ENCODE peak calls at places on chromosome 19, in ten cellular contexts. One of them, this sample, is unnamed.

GRCh38 chr19:29737461-29738000 is 22.5 kb upstream of the C19orf12 start:
- DNase-seq in K562: no peak
- DNase-seq in transverse colon: no peak
- DNase-seq in stomach: no peak
- DNase-seq in spleen: no peak
- DNase-seq in Panc1: no peak
- DNase-seq in GM23338: no peak
- DNase-seq in suprapubic skin: no peak
- DNase-seq in prostate gland: no peak
- DNase-seq in GM12878: no peak
- DNase-seq in this sample: no peak

GRCh38 chr19:14073925-14074838 is 1.6 kb downstream of the MISP3 start:
- DNase-seq in suprapubic skin: no peak
- DNase-seq in transverse colon: peak; percentile 78
- DNase-seq in stomach: peak; percentile 66
- DNase-seq in K562: peak; percentile 38
- DNase-seq in Panc1: no peak
- DNase-seq in prostate gland: peak; percentile 42
- DNase-seq in spleen: peak; percentile 84
- DNase-seq in GM12878: no peak
- DNase-seq in GM23338: no peak
- DNase-seq in this sample: peak; percentile 77

GRCh38 chr19:34828156-34828555 is 55.1 kb upstream of the ZNF599 start:
- DNase-seq in transverse colon: no peak
- DNase-seq in prostate gland: no peak
- DNase-seq in GM23338: no peak
- DNase-seq in spleen: no peak
- DNase-seq in GM12878: no peak
- DNase-seq in Panc1: no peak
- DNase-seq in K562: no peak
- DNase-seq in stomach: no peak
- DNase-seq in suprapubic skin: no peak
- DNase-seq in this sample: no peak

GRCh38 chr19:56162258-56162657 is 13.6 kb upstream of the GALP start:
- DNase-seq in stomach: no peak
- DNase-seq in K562: no peak
- DNase-seq in GM12878: no peak
- DNase-seq in suprapubic skin: no peak
- DNase-seq in spleen: no peak
- DNase-seq in prostate gland: no peak
- DNase-seq in GM23338: no peak
- DNase-seq in transverse colon: no peak
- DNase-seq in Panc1: no peak
- DNase-seq in this sample: no peak

GRCh38 chr19:30228726-30229523 is 143.3 kb upstream of the ZNF536 start:
- DNase-seq in stomach: no peak
- DNase-seq in spleen: no peak
- DNase-seq in suprapubic skin: no peak
- DNase-seq in K562: no peak
- DNase-seq in Panc1: no peak
- DNase-seq in GM12878: no peak
- DNase-seq in transverse colon: no peak
- DNase-seq in prostate gland: no peak
- DNase-seq in GM23338: peak; percentile 35
- DNase-seq in this sample: peak; percentile 44

GRCh38 chr19:8663920-8664670 is 33.7 kb downstream of the NFILZ start:
- DNase-seq in suprapubic skin: no peak
- DNase-seq in GM23338: peak; percentile 53
- DNase-seq in stomach: no peak
- DNase-seq in GM12878: no peak
- DNase-seq in transverse colon: no peak
- DNase-seq in Panc1: no peak
- DNase-seq in spleen: no peak
- DNase-seq in prostate gland: no peak
- DNase-seq in K562: peak; percentile 49
- DNase-seq in this sample: no peak

GRCh38 chr19:53034948-53035675 is 9.4 kb upstream of the ERVV-2 start:
- DNase-seq in transverse colon: no peak
- DNase-seq in K562: no peak
- DNase-seq in GM23338: no peak
- DNase-seq in spleen: no peak
- DNase-seq in suprapubic skin: no peak
- DNase-seq in GM12878: no peak
- DNase-seq in prostate gland: no peak
- DNase-seq in Panc1: no peak
- DNase-seq in stomach: no peak
- DNase-seq in this sample: no peak

GRCh38 chr19:33690461-33691427 is 69.0 kb downstream of the CHST8 start:
- DNase-seq in spleen: peak; percentile 59
- DNase-seq in prostate gland: no peak
- DNase-seq in K562: no peak
- DNase-seq in suprapubic skin: peak; percentile 62
- DNase-seq in Panc1: no peak
- DNase-seq in GM12878: no peak
- DNase-seq in stomach: no peak
- DNase-seq in transverse colon: no peak
- DNase-seq in GM23338: no peak
- DNase-seq in this sample: no peak

GRCh38 chr19:45347570-45348366 is 7.2 kb downstream of the KLC3 start:
- DNase-seq in spleen: no peak
- DNase-seq in Panc1: no peak
- DNase-seq in GM23338: no peak
- DNase-seq in stomach: no peak
- DNase-seq in suprapubic skin: no peak
- DNase-seq in prostate gland: no peak
- DNase-seq in GM12878: no peak
- DNase-seq in K562: no peak
- DNase-seq in transverse colon: no peak
- DNase-seq in this sample: no peak

GRCh38 chr19:44303976-44304568 is 753 bp downstream of the ZNF235 start:
- DNase-seq in K562: peak; percentile 16
- DNase-seq in spleen: no peak
- DNase-seq in GM23338: peak; percentile 17
- DNase-seq in suprapubic skin: no peak
- DNase-seq in transverse colon: peak; percentile 12
- DNase-seq in Panc1: no peak
- DNase-seq in GM12878: no peak
- DNase-seq in stomach: no peak
- DNase-seq in prostate gland: peak; percentile 5
- DNase-seq in this sample: no peak

GRCh38 chr19:7618366-7618765 is 11.0 kb downstream of the XAB2 start:
- DNase-seq in transverse colon: no peak
- DNase-seq in prostate gland: peak; percentile 61
- DNase-seq in stomach: peak; percentile 69
- DNase-seq in spleen: no peak
- DNase-seq in GM12878: no peak
- DNase-seq in GM23338: no peak
- DNase-seq in suprapubic skin: no peak
- DNase-seq in K562: no peak
- DNase-seq in Panc1: no peak
- DNase-seq in this sample: no peak

GRCh38 chr19:1360818-1361461 is 22.8 kb upstream of the NDUFS7 start:
- DNase-seq in GM23338: no peak
- DNase-seq in suprapubic skin: no peak
- DNase-seq in Panc1: no peak
- DNase-seq in transverse colon: peak; percentile 35
- DNase-seq in prostate gland: no peak
- DNase-seq in stomach: no peak
- DNase-seq in GM12878: no peak
- DNase-seq in K562: no peak
- DNase-seq in spleen: no peak
- DNase-seq in this sample: peak; percentile 86

GRCh38 chr19:53647792-53648191 is 16.0 kb downstream of the DPRX start:
- DNase-seq in GM12878: no peak
- DNase-seq in suprapubic skin: no peak
- DNase-seq in stomach: no peak
- DNase-seq in K562: no peak
- DNase-seq in prostate gland: no peak
- DNase-seq in GM23338: no peak
- DNase-seq in transverse colon: no peak
- DNase-seq in Panc1: no peak
- DNase-seq in spleen: no peak
- DNase-seq in this sample: no peak

GRCh38 chr19:30085394-30085793 is 143.4 kb downstream of the URI1 start:
- DNase-seq in GM12878: no peak
- DNase-seq in suprapubic skin: no peak
- DNase-seq in spleen: peak; percentile 46
- DNase-seq in transverse colon: no peak
- DNase-seq in Panc1: no peak
- DNase-seq in prostate gland: no peak
- DNase-seq in K562: peak; percentile 23
- DNase-seq in GM23338: peak; percentile 74
- DNase-seq in stomach: no peak
- DNase-seq in this sample: no peak

GRCh38 chr19:31261019-31261595 is 88.1 kb downstream of the TSHZ3 start:
- DNase-seq in spleen: no peak
- DNase-seq in prostate gland: no peak
- DNase-seq in stomach: peak; percentile 2
- DNase-seq in GM23338: no peak
- DNase-seq in suprapubic skin: no peak
- DNase-seq in Panc1: no peak
- DNase-seq in GM12878: no peak
- DNase-seq in transverse colon: no peak
- DNase-seq in K562: no peak
- DNase-seq in this sample: no peak

GRCh38 chr19:37506387-37507166 is at the start of gene ZNF793:
- DNase-seq in stomach: peak; percentile 75
- DNase-seq in GM12878: no peak
- DNase-seq in GM23338: peak; percentile 93
- DNase-seq in suprapubic skin: peak; percentile 83
- DNase-seq in prostate gland: peak; percentile 87
- DNase-seq in K562: no peak
- DNase-seq in transverse colon: peak; percentile 81
- DNase-seq in Panc1: peak; percentile 82
- DNase-seq in spleen: peak; percentile 89
- DNase-seq in this sample: peak; percentile 90
- TF ChIP-seq POLR2AphosphoS5 in stomach: peak; percentile 55
- TF ChIP-seq POLR2AphosphoS5 in GM12878: peak; percentile 27
- TF ChIP-seq POLR2AphosphoS5 in GM23338: peak; percentile 87
- TF ChIP-seq POLR2AphosphoS5 in suprapubic skin: no peak
- TF ChIP-seq POLR2AphosphoS5 in prostate gland: peak; percentile 61
- TF ChIP-seq POLR2AphosphoS5 in K562: no peak
- TF ChIP-seq POLR2AphosphoS5 in transverse colon: peak; percentile 50
- TF ChIP-seq POLR2AphosphoS5 in Panc1: peak; percentile 80
- TF ChIP-seq POLR2AphosphoS5 in spleen: peak; percentile 69
- TF ChIP-seq POLR2AphosphoS5 in this sample: peak; percentile 78

GRCh38 chr19:6260912-6261636 is 18.7 kb downstream of the MLLT1 start:
- DNase-seq in transverse colon: no peak
- DNase-seq in Panc1: no peak
- DNase-seq in suprapubic skin: no peak
- DNase-seq in GM23338: peak; percentile 82
- DNase-seq in GM12878: no peak
- DNase-seq in prostate gland: no peak
- DNase-seq in K562: peak; percentile 66
- DNase-seq in spleen: no peak
- DNase-seq in stomach: peak; percentile 41
- DNase-seq in this sample: no peak

GRCh38 chr19:6263306-6264076 is 16.3 kb downstream of the MLLT1 start:
- DNase-seq in prostate gland: no peak
- DNase-seq in GM23338: no peak
- DNase-seq in GM12878: no peak
- DNase-seq in K562: no peak
- DNase-seq in transverse colon: no peak
- DNase-seq in Panc1: no peak
- DNase-seq in suprapubic skin: no peak
- DNase-seq in spleen: no peak
- DNase-seq in stomach: no peak
- DNase-seq in this sample: no peak

GRCh38 chr19:6262519-6262918 is 17.3 kb downstream of the MLLT1 start:
- DNase-seq in Panc1: no peak
- DNase-seq in suprapubic skin: no peak
- DNase-seq in transverse colon: no peak
- DNase-seq in spleen: no peak
- DNase-seq in prostate gland: no peak
- DNase-seq in stomach: no peak
- DNase-seq in K562: no peak
- DNase-seq in GM23338: no peak
- DNase-seq in GM12878: no peak
- DNase-seq in this sample: no peak

GRCh38 chr19:6260376-6260775 is 19.4 kb downstream of the MLLT1 start:
- DNase-seq in transverse colon: no peak
- DNase-seq in suprapubic skin: no peak
- DNase-seq in Panc1: no peak
- DNase-seq in spleen: peak; percentile 71
- DNase-seq in GM23338: no peak
- DNase-seq in prostate gland: no peak
- DNase-seq in GM12878: no peak
- DNase-seq in K562: no peak
- DNase-seq in stomach: no peak
- DNase-seq in this sample: no peak

GRCh38 chr19:6261883-6262282 is 17.9 kb downstream of the MLLT1 start:
- DNase-seq in Panc1: no peak
- DNase-seq in GM23338: no peak
- DNase-seq in GM12878: no peak
- DNase-seq in suprapubic skin: no peak
- DNase-seq in stomach: no peak
- DNase-seq in transverse colon: no peak
- DNase-seq in prostate gland: no peak
- DNase-seq in spleen: no peak
- DNase-seq in K562: no peak
- DNase-seq in this sample: no peak
- H3K4me3 ChIP-seq in Panc1: no peak overlapping the region
- H3K4me3 ChIP-seq in GM23338: no peak overlapping the region
- H3K4me3 ChIP-seq in GM12878: no peak overlapping the region
- H3K4me3 ChIP-seq in suprapubic skin: no peak overlapping the region
- H3K4me3 ChIP-seq in stomach: no peak overlapping the region
- H3K4me3 ChIP-seq in transverse colon: no peak overlapping the region
- H3K4me3 ChIP-seq in prostate gland: no peak overlapping the region
- H3K4me3 ChIP-seq in spleen: no peak overlapping the region
- H3K4me3 ChIP-seq in K562: no peak overlapping the region
- H3K4me3 ChIP-seq in this sample: no peak overlapping the region

GRCh38 chr19:10812902-10813404 is 23.1 kb downstream of the TMED1 start:
- DNase-seq in K562: peak; percentile 80
- DNase-seq in suprapubic skin: no peak
- DNase-seq in transverse colon: peak; percentile 34
- DNase-seq in GM12878: no peak
- DNase-seq in Panc1: no peak
- DNase-seq in prostate gland: no peak
- DNase-seq in stomach: peak; percentile 33
- DNase-seq in GM23338: no peak
- DNase-seq in spleen: peak; percentile 85
- DNase-seq in this sample: peak; percentile 83
- TF ChIP-seq POLR2AphosphoS5 in K562: no peak
- TF ChIP-seq POLR2AphosphoS5 in suprapubic skin: no peak
- TF ChIP-seq POLR2AphosphoS5 in transverse colon: peak; percentile 12
- TF ChIP-seq POLR2AphosphoS5 in GM12878: no peak
- TF ChIP-seq POLR2AphosphoS5 in Panc1: no peak
- TF ChIP-seq POLR2AphosphoS5 in prostate gland: no peak
- TF ChIP-seq POLR2AphosphoS5 in stomach: no peak
- TF ChIP-seq POLR2AphosphoS5 in GM23338: no peak
- TF ChIP-seq POLR2AphosphoS5 in spleen: peak; percentile 57
- TF ChIP-seq POLR2AphosphoS5 in this sample: no peak

DNA sequence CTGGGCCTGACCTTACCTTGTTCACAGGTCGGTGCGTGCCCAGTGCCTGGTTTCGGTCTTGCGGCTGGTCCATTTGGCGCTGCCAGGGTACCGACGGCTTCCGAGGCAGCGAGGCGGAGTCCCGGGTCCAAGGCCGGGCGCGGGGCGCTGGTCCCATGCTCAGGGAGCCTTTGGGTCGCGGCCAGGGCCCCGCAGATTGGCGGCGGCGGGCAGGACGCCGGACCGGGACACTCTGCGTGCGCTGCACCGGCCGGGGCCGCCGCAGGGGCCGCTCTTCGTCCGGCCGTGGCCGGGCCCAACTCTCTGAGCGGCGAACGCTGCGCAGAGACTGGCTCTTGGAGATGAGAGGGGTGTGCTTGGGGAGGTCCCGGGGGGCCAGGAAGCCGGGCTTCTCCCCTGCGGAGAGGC is 3.3 kb upstream of the WIZ start:
- DNase-seq in GM12878: no peak
- DNase-seq in K562: no peak
- DNase-seq in stomach: no peak
- DNase-seq in Panc1: no peak
- DNase-seq in transverse colon: no peak
- DNase-seq in GM23338: peak; percentile 64
- DNase-seq in spleen: no peak
- DNase-seq in suprapubic skin: no peak
- DNase-seq in prostate gland: no peak
- DNase-seq in this sample: no peak
- H3K4me3 ChIP-seq in GM12878: no peak overlapping the region
- H3K4me3 ChIP-seq in K562: peak overlapping the region; percentile 25
- H3K4me3 ChIP-seq in stomach: peak overlapping the region; percentile 50
- H3K4me3 ChIP-seq in Panc1: no peak overlapping the region
- H3K4me3 ChIP-seq in transverse colon: peak overlapping the region; percentile 25
- H3K4me3 ChIP-seq in GM23338: peak overlapping the region; percentile 66
- H3K4me3 ChIP-seq in spleen: no peak overlapping the region
- H3K4me3 ChIP-seq in suprapubic skin: peak overlapping the region; percentile 54
- H3K4me3 ChIP-seq in prostate gland: peak overlapping the region; percentile 29
- H3K4me3 ChIP-seq in this sample: peak overlapping the region; percentile 52

This sample was measured in sigmoid colon.